ENCODE peak calls at places on chromosomes 12 and 14, in eight cellular contexts. B, J, Y, X, G, U, I and M are unnamed samples.

GRCh38 chr12:69000069-69000468 is 67.1 kb upstream of the CPM start:
- DNase-seq in X (no peak), G (no peak), J (no peak), I (no peak), U (no peak), B (no peak), Y (no peak), M (no peak)

GRCh38 chr14:101492716-101493115 is 68.6 kb upstream of the DIO3 start:
- DNase-seq in B (peak), I (no peak), G (no peak), U (no peak), Y (no peak), J (no peak), X (no peak), M (no peak)

GRCh38 chr12:9049520-9050133 is 60.3 kb downstream of the KLRG1 start:
- DNase-seq in U (no peak), B (no peak), G (peak), J (no peak), X (peak), I (peak), Y (peak), M (peak)

GRCh38 chr12:21065845-21066244 is 65.1 kb upstream of the SLCO1B1 start:
- DNase-seq in X (no peak), I (peak), U (no peak), J (no peak), B (no peak), Y (no peak), G (peak), M (peak)

GRCh38 chr12:12224240-12224940 is 42.5 kb downstream of the LRP6 start:
- DNase-seq in Y (no peak), B (no peak), X (no peak), G (no peak), J (no peak), U (no peak), I (peak), M (no peak)

GRCh38 chr14:88321692-88322504 is 1.2 kb downstream of the KCNK10 start:
- DNase-seq in Y (no peak), U (no peak), J (no peak), B (no peak), I (no peak), X (no peak), G (no peak), M (no peak)

GRCh38 chr12:124747426-124748161 is 116.1 kb downstream of the SCARB1 start:
- DNase-seq in Y (no peak), J (no peak), U (peak), I (peak), B (no peak), G (peak), X (peak), M (no peak)

GRCh38 chr12:88889326-88890110 is 309.2 kb upstream of the KITLG start:
- DNase-seq in X (no peak), I (peak), G (no peak), J (no peak), Y (no peak), U (no peak), B (no peak), M (no peak)

GRCh38 chr12:114628199-114628598 is 55.8 kb downstream of the TBX3 start:
- DNase-seq in G (no peak), J (no peak), X (no peak), I (no peak), Y (no peak), U (peak), B (no peak), M (no peak)

GRCh38 chr12:107400686-107401447 is 284.7 kb upstream of the PWP1 start:
- DNase-seq in J (no peak), B (no peak), U (no peak), X (no peak), Y (peak), G (no peak), I (peak), M (no peak)

GRCh38 chr12:85076688-85077430 is 40.7 kb downstream of the LRRIQ1 start:
- DNase-seq in B (no peak), Y (no peak), G (peak), X (peak), J (no peak), I (peak), U (peak), M (no peak)

GRCh38 chr14:31965735-31966598 is 111.1 kb upstream of the ARHGAP5 start:
- DNase-seq in Y (no peak), G (no peak), B (no peak), X (no peak), U (no peak), J (no peak), I (peak), M (no peak)

GRCh38 chr12:116592116-116592637 is 33.0 kb downstream of the MAP1LC3B2 start:
- DNase-seq in B (peak), X (no peak), I (peak), G (peak), J (peak), Y (no peak), U (no peak), M (no peak)

GRCh38 chr12:85814116-85814515 is 22.1 kb downstream of the RASSF9 start:
- DNase-seq in X (no peak), G (no peak), J (no peak), I (no peak), U (no peak), B (no peak), Y (no peak), M (no peak)

GRCh38 chr12:60278209-60278608 is 682.4 kb downstream of the SLC16A7 start:
- DNase-seq in Y (no peak), X (no peak), I (no peak), G (no peak), B (no peak), U (no peak), J (no peak), M (no peak)

GRCh38 chr12:47194501-47194900 is 114.7 kb upstream of the AMIGO2 start:
- DNase-seq in X (no peak), Y (no peak), B (no peak), G (no peak), J (no peak), I (no peak), U (no peak), M (no peak)

GRCh38 chr14:69695664-69696527 is 71.0 kb upstream of the SRSF5 start:
- DNase-seq in G (peak), X (no peak), B (peak), I (peak), J (no peak), U (no peak), Y (no peak), M (no peak)

GRCh38 chr12:12398026-12398859 is 41.4 kb downstream of the BORCS5 start:
- DNase-seq in J (peak), Y (no peak), U (peak), G (peak), I (peak), B (peak), X (peak), M (no peak)

GRCh38 chr14:36941783-36942521 is 230.5 kb downstream of the SLC25A21 start:
- DNase-seq in B (peak), U (peak), G (peak), J (peak), I (peak), Y (peak), X (peak), M (peak)

GRCh38 chr12:109779382-109779781 is 53.8 kb downstream of the TRPV4 start:
- DNase-seq in J (no peak), G (no peak), X (no peak), Y (no peak), U (no peak), I (no peak), B (peak), M (no peak)

GRCh38 chr12:114480309-114481199 is 74.6 kb upstream of the TBX5 start:
- DNase-seq in J (no peak), X (no peak), I (peak), Y (no peak), G (no peak), U (no peak), B (no peak), M (no peak)

GRCh38 chr14:50038398-50039119 is 77.8 kb downstream of the VCPKMT start:
- DNase-seq in U (peak), B (no peak), I (peak), J (no peak), Y (peak), G (no peak), X (peak), M (no peak)

GRCh38 chr12:105485321-105485910 is 154.9 kb downstream of the C12orf75 start:
- DNase-seq in Y (no peak), J (peak), I (peak), G (peak), B (peak), U (no peak), X (no peak), M (peak)

GRCh38 chr14:20179218-20179617 is 11.5 kb upstream of the OR11G2 start:
- DNase-seq in I (no peak), J (no peak), Y (no peak), B (no peak), U (no peak), X (no peak), G (no peak), M (no peak)

GRCh38 chr12:77049767-77050353 is 15.5 kb downstream of the E2F7 start:
- DNase-seq in B (no peak), U (peak), J (no peak), X (peak), G (peak), I (peak), Y (peak), M (peak)

GRCh38 chr12:49428652-49429549 is 61.6 kb downstream of the SPATS2 start:
- DNase-seq in J (no peak), Y (no peak), U (no peak), B (no peak), I (peak), X (peak), G (no peak), M (no peak)

GRCh38 chr12:24425601-24425970 is 476.1 kb upstream of the SOX5 start:
- DNase-seq in G (no peak), X (no peak), U (no peak), B (no peak), Y (no peak), J (no peak), I (no peak), M (no peak)

GRCh38 chr14:97290977-97291376 is 493.8 kb downstream of the VRK1 start:
- DNase-seq in G (no peak), I (no peak), X (no peak), J (no peak), Y (no peak), B (no peak), U (no peak), M (no peak)

GRCh38 chr12:111424189-111424792 is 18.6 kb downstream of the SH2B3 start:
- DNase-seq in Y (no peak), B (no peak), G (no peak), I (no peak), X (no peak), J (peak), U (no peak), M (no peak)

GRCh38 chr12:111425655-111426054 is 19.9 kb downstream of the SH2B3 start:
- DNase-seq in I (no peak), G (peak), J (no peak), Y (peak), B (no peak), U (no peak), X (no peak), M (no peak)

GRCh38 chr12:111426341-111427185 is 20.8 kb downstream of the SH2B3 start:
- DNase-seq in U (no peak), X (no peak), B (no peak), J (no peak), I (no peak), Y (peak), G (no peak), M (peak)

GRCh38 chr12:111427417-111428074 is 21.8 kb downstream of the SH2B3 start:
- DNase-seq in U (no peak), X (no peak), B (no peak), G (no peak), J (no peak), I (no peak), Y (no peak), M (peak)

GRCh38 chr12:111424793-111425251 is 19.1 kb downstream of the SH2B3 start:
- DNase-seq in X (no peak), B (no peak), J (no peak), G (no peak), I (no peak), Y (peak), U (no peak), M (no peak)
- TF ChIP-seq CTCF in X (peak), B (no peak), J (peak), G (peak), I (peak), Y (peak), U (peak), M (no peak)

DNA sequence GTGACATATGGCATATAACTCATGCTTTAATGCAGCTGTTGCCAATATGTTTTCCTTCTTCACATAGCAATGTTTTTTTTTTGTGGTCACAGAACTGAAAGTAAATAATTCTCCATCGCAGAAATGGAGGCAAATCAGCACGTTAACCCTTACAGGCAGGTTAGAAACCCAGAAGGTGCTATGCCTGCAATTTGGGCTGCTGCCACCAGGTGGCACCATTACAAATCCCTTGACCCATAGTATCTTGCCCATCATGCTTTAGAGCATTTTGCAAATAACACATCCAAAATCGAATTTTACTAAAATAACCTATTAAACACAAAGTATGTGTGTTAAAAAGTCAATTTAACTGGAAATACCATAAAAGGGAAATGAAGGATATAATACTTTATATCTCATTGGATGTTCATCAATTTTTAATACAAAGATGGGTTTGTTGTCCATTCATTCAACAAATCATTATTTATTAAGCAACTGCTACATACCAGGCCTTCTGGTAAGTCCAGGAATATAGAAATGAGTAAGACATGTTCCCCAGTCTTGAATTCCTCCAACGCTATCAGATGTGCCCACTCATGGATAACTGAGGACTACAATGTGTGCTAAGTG is 340.1 kb downstream of the GLT1D1 start:
- DNase-seq in G (peak), I (no peak), B (no peak), U (no peak), J (no peak), X (peak), Y (peak), M (no peak)
- TF ChIP-seq CTCF in G (peak), I (peak), B (peak), U (peak), J (peak), X (peak), Y (peak), M (peak)

DNA sequence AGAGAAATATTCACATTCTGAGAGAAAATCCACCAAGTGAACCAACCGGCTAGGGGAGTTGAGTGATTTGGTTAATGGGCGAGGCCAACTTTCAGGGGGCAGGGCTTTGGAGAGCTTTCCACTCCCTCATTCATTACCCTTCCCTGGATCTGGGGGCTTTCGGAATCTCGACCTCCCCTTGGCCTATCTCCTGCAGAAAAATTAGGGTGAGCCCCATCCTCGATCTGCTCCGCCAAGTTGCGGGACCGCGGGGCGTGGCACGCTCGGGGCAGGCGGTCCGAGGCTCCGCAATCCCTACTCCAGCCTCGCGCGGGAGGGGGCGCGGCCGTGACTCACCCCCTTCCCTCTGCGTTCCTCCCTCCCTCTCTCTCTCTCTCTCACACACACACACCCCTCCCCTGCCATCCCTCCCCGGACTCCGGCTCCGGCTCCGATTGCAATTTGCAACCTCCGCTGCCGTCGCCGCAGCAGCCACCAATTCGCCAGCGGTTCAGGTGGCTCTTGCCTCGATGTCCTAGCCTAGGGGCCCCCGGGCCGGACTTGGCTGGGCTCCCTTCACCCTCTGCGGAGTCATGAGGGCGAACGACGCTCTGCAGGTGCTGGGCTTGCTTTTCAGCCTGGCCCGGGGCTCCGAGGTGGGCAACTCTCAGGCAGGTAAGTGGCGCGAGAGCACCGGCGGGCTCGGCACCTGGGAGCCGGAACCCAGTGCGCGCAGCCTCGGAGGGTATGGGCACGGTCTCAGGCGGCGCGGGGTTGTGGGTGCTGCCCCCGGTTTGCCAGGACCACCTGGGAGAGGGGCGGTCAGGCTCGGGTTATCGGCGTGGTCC is at the start of gene ERBB3:
- DNase-seq in J (peak), X (peak), I (peak), B (peak), U (peak), G (peak), Y (peak), M (peak)
- TF ChIP-seq CTCF in J (no peak), X (no peak), I (no peak), B (no peak), U (no peak), G (no peak), Y (no peak), M (no peak)

DNA sequence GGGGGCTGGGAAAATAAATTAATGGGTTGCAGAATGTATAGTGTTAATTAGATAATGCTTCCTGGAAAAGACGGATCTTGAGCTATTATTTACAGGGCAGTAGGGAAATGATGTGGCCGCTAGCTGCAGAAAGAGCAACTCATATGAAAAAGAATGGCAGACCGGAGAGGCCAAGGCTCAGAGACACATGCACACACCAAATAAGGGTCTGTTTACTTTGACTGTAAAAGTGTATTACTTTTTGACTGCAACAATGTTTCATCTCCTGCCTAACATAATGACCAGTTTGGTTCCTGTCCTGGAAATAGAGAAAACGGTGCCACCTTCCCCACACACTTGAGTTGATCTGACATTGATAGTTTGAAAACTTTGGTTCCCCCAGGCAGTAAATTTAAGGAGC is 290.9 kb downstream of the CACNA1C start:
- DNase-seq in U (no peak), G (no peak), Y (no peak), B (no peak), I (no peak), J (no peak), X (no peak), M (no peak)
- TF ChIP-seq CTCF in U (no peak), G (no peak), Y (no peak), B (no peak), I (no peak), J (no peak), X (no peak), M (no peak)